ENCODE peak calls at places on chromosomes 11 and 22, in five cellular contexts. T, N, V, Z and H are unnamed samples.

GRCh38 chr11:131038597-131038996 is 122.3 kb upstream of the SNX19 start:
- DNase-seq in T (peak; percentile 79), N (no peak), V (peak; percentile 38), Z (no peak), H (no peak)

GRCh38 chr11:28448186-28448585 is 340.0 kb downstream of the METTL15 start:
- DNase-seq in T (peak; percentile 8), N (no peak), V (no peak), Z (no peak), H (no peak)

GRCh38 chr11:132101861-132102260 is 731.4 kb downstream of the NTM start:
- DNase-seq in T (no peak), N (no peak), V (no peak), Z (no peak), H (no peak)

GRCh38 chr11:123307276-123307675 is 112.2 kb upstream of the CLMP start:
- DNase-seq in T (no peak), N (no peak), V (no peak), Z (no peak), H (no peak)

GRCh38 chr11:20131744-20132666 is 28.3 kb downstream of the DBX1 start:
- DNase-seq in T (peak; percentile 72), N (no peak), V (peak; percentile 39), Z (peak; percentile 80), H (peak; percentile 41)

GRCh38 chr11:67310246-67311050 is 7.1 kb downstream of the SSH3 start:
- DNase-seq in T (no peak), N (no peak), V (no peak), Z (no peak), H (no peak)

GRCh38 chr22:31488988-31489617 is 539 bp downstream of the EIF4ENIF1 start:
- DNase-seq in T (peak; percentile 4), N (peak; percentile 48), V (peak; percentile 33), Z (peak; percentile 55), H (no peak)

GRCh38 chr22:40764743-40765441 is 54.3 kb downstream of the SLC25A17 start:
- DNase-seq in T (no peak), N (no peak), V (peak; percentile 51), Z (no peak), H (no peak)

GRCh38 chr22:29914165-29914564 is 31.2 kb downstream of the MTMR3 start:
- DNase-seq in T (peak; percentile 57), N (no peak), V (no peak), Z (no peak), H (no peak)

GRCh38 chr22:37932821-37933578 is 20.4 kb downstream of the C22orf23 start:
- DNase-seq in T (no peak), N (no peak), V (no peak), Z (no peak), H (no peak)

GRCh38 chr11:47131136-47131535 is 45.5 kb downstream of the ARFGAP2 start:
- DNase-seq in T (no peak), N (no peak), V (no peak), Z (no peak), H (no peak)

GRCh38 chr11:93689166-93689734 is 27.8 kb downstream of the CEP295 start:
- DNase-seq in T (peak; percentile 10), N (no peak), V (no peak), Z (no peak), H (no peak)

GRCh38 chr11:57935402-57936049 is 88.2 kb upstream of the OR9Q1 start:
- DNase-seq in T (no peak), N (no peak), V (no peak), Z (no peak), H (no peak)

GRCh38 chr11:40129276-40129675 is 1330.2 kb downstream of the LRRC4C start:
- DNase-seq in T (peak; percentile 39), N (no peak), V (peak; percentile 15), Z (no peak), H (no peak)

GRCh38 chr11:34151166-34151565 is 45.7 kb downstream of the NAT10 start:
- DNase-seq in T (no peak), N (peak; percentile 33), V (no peak), Z (no peak), H (no peak)

GRCh38 chr11:8832571-8833260 is 78.3 kb upstream of the AKIP1 start:
- DNase-seq in T (peak; percentile 49), N (no peak), V (peak; percentile 86), Z (peak; percentile 25), H (no peak)

GRCh38 chr11:74037309-74037708 is 28.4 kb upstream of the UCP3 start:
- DNase-seq in T (peak; percentile 86), N (no peak), V (no peak), Z (no peak), H (no peak)

GRCh38 chr11:68632802-68633201 is 51.5 kb upstream of the GAL start:
- DNase-seq in T (peak; percentile 88), N (peak; percentile 55), V (peak; percentile 77), Z (peak; percentile 80), H (no peak)

GRCh38 chr11:129731316-129731715 is 84.3 kb upstream of the TMEM45B start:
- DNase-seq in T (peak; percentile 86), N (no peak), V (no peak), Z (no peak), H (no peak)

GRCh38 chr11:72584293-72584921 is 89.8 kb downstream of the PDE2A start:
- DNase-seq in T (no peak), N (peak; percentile 69), V (no peak), Z (peak; percentile 78), H (peak; percentile 68)

GRCh38 chr11:82546556-82547162 is 187.0 kb downstream of the FAM181B start:
- DNase-seq in T (no peak), N (no peak), V (no peak), Z (no peak), H (no peak)

GRCh38 chr11:120869516-120870011 is 154.3 kb upstream of the TBCEL start:
- DNase-seq in T (no peak), N (no peak), V (no peak), Z (no peak), H (peak; percentile 42)

GRCh38 chr11:84089072-84090057 is 803.2 kb upstream of the CCDC90B start:
- DNase-seq in T (no peak), N (no peak), V (no peak), Z (no peak), H (no peak)

GRCh38 chr22:24506802-24507438 is 11.8 kb downstream of the UPB1 start:
- DNase-seq in T (peak; percentile 54), N (no peak), V (peak; percentile 66), Z (no peak), H (no peak)

GRCh38 chr11:25298450-25298849 is 801.6 kb downstream of the LUZP2 start:
- DNase-seq in T (no peak), N (no peak), V (no peak), Z (no peak), H (no peak)

GRCh38 chr11:132895340-132895739 is 637.0 kb downstream of the OPCML start:
- DNase-seq in T (no peak), N (no peak), V (no peak), Z (no peak), H (no peak)

GRCh38 chr11:20712912-20713311 is 43.5 kb downstream of the NELL1 start:
- DNase-seq in T (no peak), N (no peak), V (no peak), Z (peak; percentile 14), H (no peak)

GRCh38 chr22:27420186-27420816 is 381.3 kb downstream of the MN1 start:
- DNase-seq in T (no peak), N (no peak), V (no peak), Z (no peak), H (no peak)